ENCODE peak calls at places on chromosomes 6 and 20, in eight cellular contexts. C, U, M, W, X, H, V and A are unnamed samples.

GRCh38 chr20:3560578-3560977 is 89.8 kb downstream of the ATRN start:
- DNase-seq in V (no peak), W (no peak), U (no peak), C (no peak), H (no peak), M (no peak), X (no peak), A (no peak)

GRCh38 chr6:160116411-160116810 is 5.2 kb upstream of the SLC22A1 start:
- DNase-seq in X (no peak), W (no peak), V (no peak), H (no peak), M (no peak), U (no peak), C (no peak), A (no peak)

GRCh38 chr6:25312703-25313102 is 33.5 kb downstream of the CARMIL1 start:
- DNase-seq in W (no peak), M (no peak), C (no peak), X (no peak), H (no peak), U (peak; percentile 70), V (no peak), A (no peak)

GRCh38 chr20:50413088-50413500 is 97.1 kb upstream of the PTPN1 start:
- DNase-seq in X (peak; percentile 61), C (no peak), V (no peak), U (no peak), M (no peak), H (peak; percentile 82), W (no peak), A (no peak)

GRCh38 chr20:45823949-45824835 is 2.9 kb downstream of the TNNC2 start:
- DNase-seq in M (peak; percentile 81), X (no peak), W (peak; percentile 76), V (no peak), C (peak; percentile 52), U (peak; percentile 31), H (peak; percentile 51), A (peak; percentile 36)

GRCh38 chr6:13920584-13920983 is 4.2 kb upstream of the RNF182 start:
- DNase-seq in H (no peak), X (no peak), U (peak; percentile 16), C (no peak), V (no peak), W (no peak), M (no peak), A (no peak)

GRCh38 chr6:36979343-36979742 is 6.7 kb downstream of the MTCH1 start:
- DNase-seq in W (peak; percentile 62), M (no peak), X (peak; percentile 61), V (no peak), C (peak; percentile 31), U (peak; percentile 28), H (no peak), A (no peak)

GRCh38 chr20:7113577-7114466 is 346.3 kb downstream of the BMP2 start:
- DNase-seq in W (no peak), M (peak; percentile 75), V (peak; percentile 58), C (peak; percentile 2), U (peak; percentile 33), H (peak; percentile 49), X (no peak), A (peak; percentile 30)

GRCh38 chr6:152457949-152458624 is 179.1 kb downstream of the SYNE1 start:
- DNase-seq in C (no peak), W (no peak), X (no peak), U (no peak), M (no peak), V (no peak), H (peak; percentile 22), A (no peak)

GRCh38 chr6:1491025-1491424 is 101.6 kb downstream of the FOXF2 start:
- DNase-seq in V (no peak), C (no peak), X (no peak), W (no peak), H (no peak), M (no peak), U (no peak), A (no peak)

GRCh38 chr6:147910254-147910653 is 401.8 kb downstream of the SAMD5 start:
- DNase-seq in C (no peak), V (no peak), X (no peak), U (no peak), W (no peak), H (no peak), M (no peak), A (no peak)

GRCh38 chr20:17523326-17523725 is 7.9 kb downstream of the BFSP1 start:
- DNase-seq in W (no peak), X (no peak), M (no peak), C (no peak), U (no peak), H (no peak), V (no peak), A (no peak)

GRCh38 chr20:63828124-63828523 is 2.9 kb downstream of the ZBTB46 start:
- DNase-seq in M (no peak), W (no peak), V (no peak), U (no peak), X (no peak), H (no peak), C (no peak), A (no peak)

GRCh38 chr6:75349262-75349984 is 64.8 kb upstream of the TMEM30A start:
- DNase-seq in X (peak; percentile 34), W (peak; percentile 45), M (peak; percentile 55), H (no peak), U (peak; percentile 47), V (no peak), C (peak; percentile 34), A (peak; percentile 36)

GRCh38 chr6:140960566-140960965 is 1172.2 kb upstream of the GJE1 start:
- DNase-seq in C (no peak), V (no peak), X (no peak), H (no peak), M (no peak), U (peak; percentile 45), W (no peak), A (no peak)

GRCh38 chr6:132907915-132908314 is 93.5 kb downstream of the RPS12 start:
- DNase-seq in M (no peak), U (peak; percentile 92), W (no peak), V (no peak), H (no peak), X (no peak), C (no peak), A (no peak)

GRCh38 chr6:34462561-34462971 is 3.3 kb upstream of the PACSIN1 start:
- DNase-seq in H (peak; percentile 36), X (no peak), V (no peak), M (peak; percentile 69), U (no peak), C (no peak), W (no peak), A (peak; percentile 62)

GRCh38 chr6:142011156-142011555 is 121.6 kb upstream of the GJE1 start:
- DNase-seq in H (no peak), W (no peak), V (no peak), X (no peak), M (no peak), C (no peak), U (peak; percentile 61), A (no peak)

GRCh38 chr6:109236140-109237081 is 141.1 kb downstream of the CEP57L1 start:
- DNase-seq in H (peak; percentile 46), C (peak; percentile 41), M (peak; percentile 82), V (no peak), U (no peak), X (no peak), W (peak; percentile 36), A (no peak)

GRCh38 chr6:125747589-125748533 is 1.6 kb upstream of the HEY2 start:
- DNase-seq in W (peak; percentile 42), C (peak; percentile 22), M (peak; percentile 68), H (no peak), U (no peak), X (no peak), V (no peak), A (peak; percentile 51)

GRCh38 chr20:1390552-1391403 is 2.1 kb downstream of the FKBP1A start:
- DNase-seq in C (no peak), W (no peak), U (no peak), M (no peak), X (no peak), H (no peak), V (no peak), A (no peak)

GRCh38 chr20:1392443-1392692 is 486 bp downstream of the FKBP1A start:
- DNase-seq in C (no peak), W (no peak), V (no peak), H (no peak), X (no peak), U (no peak), M (no peak), A (no peak)

GRCh38 chr20:1391640-1392442 is 1.0 kb downstream of the FKBP1A start:
- DNase-seq in W (peak; percentile 23), C (peak; percentile 38), M (no peak), X (no peak), V (peak; percentile 75), H (no peak), U (peak; percentile 48), A (no peak)

GRCh38 chr20:1393507-1393882 is 641 bp upstream of the FKBP1A start:
- DNase-seq in X (no peak), W (no peak), U (no peak), V (no peak), H (no peak), C (no peak), M (no peak), A (no peak)

GRCh38 chr20:1392693-1393506 is at the start of gene FKBP1A:
- DNase-seq in V (peak; percentile 89), H (peak; percentile 94), W (peak; percentile 93), M (peak; percentile 74), U (peak; percentile 85), C (peak; percentile 95), X (peak; percentile 88), A (peak; percentile 91)
- TF ChIP-seq CTCF in V (peak; percentile 12), H (peak; percentile 48), W (no peak), M (no peak), U (peak; percentile 6), C (no peak), X (no peak), A (peak; percentile 51)

GRCh38 chr6:164453835-164454234 is 855.6 kb downstream of the C6orf118 start:
- DNase-seq in V (no peak), X (no peak), M (no peak), C (no peak), U (no peak), W (no peak), H (no peak), A (no peak)

GRCh38 chr6:164455835-164456234 is 853.6 kb downstream of the C6orf118 start:
- DNase-seq in U (no peak), H (no peak), X (no peak), V (no peak), C (no peak), W (no peak), M (peak; percentile 14), A (no peak)
- TF ChIP-seq CTCF in U (no peak), H (no peak), X (no peak), V (no peak), C (no peak), W (no peak), M (no peak), A (no peak)

GRCh38 chr20:40393161-40393560 is 295.9 kb downstream of the MAFB start:
- DNase-seq in W (no peak), H (no peak), U (no peak), X (no peak), M (no peak), V (no peak), C (no peak), A (no peak)
- TF ChIP-seq CTCF in W (no peak), H (no peak), U (no peak), X (no peak), M (no peak), V (no peak), C (no peak), A (no peak)

DNA sequence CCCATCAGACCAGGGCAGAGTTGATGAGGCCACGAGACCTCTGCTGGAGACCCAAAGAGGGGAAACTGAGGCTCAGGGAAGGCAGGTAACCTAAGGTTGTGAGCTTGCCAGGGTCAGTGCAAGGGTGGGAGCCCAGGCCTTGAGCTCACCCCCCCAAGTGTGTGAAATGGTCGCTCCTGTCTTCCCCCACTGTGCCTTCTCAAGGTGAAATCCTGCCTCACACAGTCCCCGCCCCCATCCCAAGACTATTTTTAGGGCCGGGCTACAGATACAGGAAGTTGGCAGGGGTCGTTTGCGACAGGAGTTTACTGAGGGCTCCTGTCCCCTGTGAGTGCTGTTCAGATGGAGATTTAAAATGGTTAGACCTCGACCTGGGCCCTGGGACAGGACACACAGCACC is 18.7 kb upstream of the GATA5 start:
- DNase-seq in M (no peak), U (no peak), V (no peak), C (peak; percentile 33), H (no peak), X (no peak), W (no peak), A (no peak)
- TF ChIP-seq CTCF in M (no peak), U (no peak), V (no peak), C (no peak), H (no peak), X (no peak), W (no peak), A (no peak)